ENCODE peak calls at places on chromosomes 11 and 22, in nine cellular contexts. V is NCI-H1436; O is amniotic stem cell; L is psoas muscle; J is SHP77; E is hypothalamus; N is AG10803; F is activated CD4-positive, CD25-positive, alpha-beta regulatory T cell; Q is activated naive CD4-positive, alpha-beta T cell treated with anti-CD3 and anti-CD28 coated beads, Interleukin-2, amount 10 ng/mL, durations not matched to agents 7 days and 5 days. C is an unnamed sample.

GRCh38 chr11:126963603-126964353 is 36.8 kb downstream of the KIRREL3 start:
- DNase-seq in V (no peak), O (no peak), L (no peak), J (no peak), E (no peak), N (peak; percentile 71), F (no peak), Q (no peak), C (no peak)

GRCh38 chr11:44498524-44498923 is 66.9 kb upstream of the CD82 start:
- DNase-seq in V (no peak), O (no peak), L (no peak), J (no peak), E (no peak), N (no peak), F (no peak), Q (no peak), C (no peak)

GRCh38 chr11:59778122-59778521 is 22.9 kb downstream of the STX3 start:
- DNase-seq in V (no peak), O (no peak), L (no peak), J (no peak), E (no peak), N (no peak), F (no peak), Q (no peak), C (no peak)

GRCh38 chr11:56816259-56816658 is 67.8 kb upstream of the OR9G4 start:
- DNase-seq in V (no peak), O (no peak), L (no peak), J (no peak), E (no peak), N (no peak), F (no peak), Q (no peak), C (no peak)

GRCh38 chr22:48745842-48746788 is 1081.6 kb downstream of the BRD1 start:
- DNase-seq in V (no peak), O (no peak), L (no peak), J (no peak), E (no peak), N (no peak), F (no peak), Q (peak; percentile 19), C (no peak)

GRCh38 chr22:41330169-41330568 is 28.8 kb downstream of the ZC3H7B start:
- DNase-seq in V (no peak), O (no peak), L (no peak), J (no peak), E (no peak), N (no peak), F (no peak), Q (no peak), C (no peak)

GRCh38 chr22:27311666-27312566 is 489.6 kb downstream of the MN1 start:
- DNase-seq in V (no peak), O (no peak), L (no peak), J (no peak), E (no peak), N (no peak), F (no peak), Q (no peak), C (peak; percentile 12)

GRCh38 chr22:17569971-17570511 is 6.7 kb downstream of the SLC25A18 start:
- DNase-seq in V (no peak), O (no peak), L (peak; percentile 27), J (no peak), E (no peak), N (no peak), F (no peak), Q (no peak), C (no peak)

GRCh38 chr11:58497951-58498350 is 10.0 kb downstream of the OR5B21 start:
- DNase-seq in V (no peak), O (no peak), L (no peak), J (no peak), E (no peak), N (no peak), F (no peak), Q (no peak), C (no peak)

GRCh38 chr11:46762248-46762647 is 43.2 kb downstream of the F2 start:
- DNase-seq in V (no peak), O (no peak), L (no peak), J (no peak), E (no peak), N (no peak), F (no peak), Q (no peak), C (no peak)

GRCh38 chr11:128936546-128937275 is 6.0 kb downstream of the TP53AIP1 start:
- DNase-seq in V (peak; percentile 77), O (no peak), L (no peak), J (peak; percentile 6), E (no peak), N (no peak), F (no peak), Q (no peak), C (no peak)

GRCh38 chr11:12017243-12017678 is 8.8 kb upstream of the DKK3 start:
- DNase-seq in V (no peak), O (no peak), L (no peak), J (no peak), E (no peak), N (peak; percentile 86), F (no peak), Q (no peak), C (peak; percentile 72)

GRCh38 chr22:30829901-30830550 is 135.4 kb downstream of the OSBP2 start:
- DNase-seq in V (no peak), O (peak; percentile 89), L (no peak), J (no peak), E (no peak), N (peak; percentile 95), F (no peak), Q (no peak), C (peak; percentile 72)

GRCh38 chr11:128804481-128804880 is 62.6 kb downstream of the KCNJ1 start:
- DNase-seq in V (no peak), O (no peak), L (no peak), J (no peak), E (no peak), N (peak; percentile 33), F (no peak), Q (no peak), C (peak; percentile 4)

GRCh38 chr11:126570489-126570888 is 215.0 kb downstream of the ST3GAL4 start:
- DNase-seq in V (no peak), O (no peak), L (no peak), J (no peak), E (no peak), N (no peak), F (no peak), Q (no peak), C (no peak)

GRCh38 chr11:36441610-36442208 is 68.4 kb downstream of the TRAF6 start:
- DNase-seq in V (no peak), O (no peak), L (no peak), J (no peak), E (no peak), N (no peak), F (no peak), Q (no peak), C (no peak)

GRCh38 chr11:34565417-34566208 is 52.0 kb upstream of the ELF5 start:
- DNase-seq in V (no peak), O (no peak), L (no peak), J (no peak), E (no peak), N (no peak), F (no peak), Q (peak; percentile 26), C (no peak)

GRCh38 chr11:2134022-2135010 is 4.9 kb downstream of the IGF2 start:
- DNase-seq in V (no peak), O (no peak), L (no peak), J (no peak), E (no peak), N (no peak), F (no peak), Q (no peak), C (no peak)

GRCh38 chr11:113493205-113493604 is 18.0 kb upstream of the DRD2 start:
- DNase-seq in V (no peak), O (no peak), L (no peak), J (no peak), E (no peak), N (no peak), F (no peak), Q (no peak), C (no peak)

GRCh38 chr11:34792814-34793241 is 123.4 kb downstream of the APIP start:
- DNase-seq in V (no peak), O (no peak), L (no peak), J (no peak), E (no peak), N (peak; percentile 6), F (no peak), Q (no peak), C (peak; percentile 45)

GRCh38 chr11:2792376-2793250 is 92.8 kb upstream of the KCNQ1OT1 start:
- DNase-seq in V (no peak), O (no peak), L (peak; percentile 12), J (no peak), E (no peak), N (no peak), F (no peak), Q (peak; percentile 17), C (no peak)

GRCh38 chr22:19853879-19854777 is 546 bp downstream of the GNB1L start:
- DNase-seq in V (no peak), O (no peak), L (no peak), J (no peak), E (no peak), N (no peak), F (no peak), Q (peak; percentile 58), C (no peak)

GRCh38 chr22:35894937-35895708 is 133.5 kb downstream of the RBFOX2 start:
- DNase-seq in V (no peak), O (peak; percentile 68), L (no peak), J (no peak), E (no peak), N (peak; percentile 83), F (no peak), Q (no peak), C (peak; percentile 92)

GRCh38 chr22:27596133-27596905 is 205.2 kb downstream of the MN1 start:
- DNase-seq in V (no peak), O (no peak), L (no peak), J (no peak), E (no peak), N (no peak), F (no peak), Q (no peak), C (no peak)